ENCODE peak calls at places on chromosomes 4 and X, in six cellular contexts. E, J, G, S, R and Z are unnamed samples.

GRCh38 chr4:42282081-42282901 is 115.0 kb upstream of the SHISA3 start:
- DNase-seq in E (peak), J (peak), G (peak), S (peak), R (peak), Z (no peak)

GRCh38 chrX:153971632-153972367 is at the start of gene HCFC1:
- DNase-seq in E (peak), J (peak), G (peak), S (peak), R (peak), Z (peak)

GRCh38 chr4:61740950-61741638 is 541.0 kb downstream of the ADGRL3 start:
- DNase-seq in E (peak), J (no peak), G (no peak), S (no peak), R (no peak), Z (no peak)

GRCh38 chr4:829761-830655 is 4.1 kb upstream of the CPLX1 start:
- DNase-seq in E (no peak), J (no peak), G (no peak), S (no peak), R (no peak), Z (no peak)

GRCh38 chrX:74923942-74924448 is 1.3 kb downstream of the NEXMIF start:
- DNase-seq in E (peak), J (peak), G (no peak), S (no peak), R (peak), Z (no peak)

GRCh38 chr4:79923290-79923689 is 149.7 kb downstream of the ANTXR2 start:
- DNase-seq in E (no peak), J (no peak), G (no peak), S (no peak), R (no peak), Z (no peak)

GRCh38 chr4:69731826-69732225 is 28.6 kb downstream of the SULT1B1 start:
- DNase-seq in E (peak), J (no peak), G (no peak), S (no peak), R (no peak), Z (no peak)

GRCh38 chrX:8688776-8689175 is 43.2 kb downstream of the ANOS1 start:
- DNase-seq in E (no peak), J (no peak), G (no peak), S (no peak), R (no peak), Z (no peak)

GRCh38 chr4:104064650-104065577 is 345.1 kb upstream of the TACR3 start:
- DNase-seq in E (peak), J (peak), G (peak), S (peak), R (peak), Z (no peak)

GRCh38 chr4:16692021-16692420 is 206.4 kb downstream of the LDB2 start:
- DNase-seq in E (no peak), J (no peak), G (no peak), S (no peak), R (no peak), Z (no peak)
- H3K27ac ChIP-seq in E (no peak), J (no peak), G (no peak), S (no peak), R (no peak), Z (no peak)

GRCh38 chr4:38815879-38816782 is 11.5 kb upstream of the TLR1 start:
- DNase-seq in E (no peak), J (peak), G (no peak), S (no peak), R (no peak), Z (no peak)
- H3K27ac ChIP-seq in E (no peak), J (peak), G (no peak), S (peak), R (no peak), Z (no peak)

DNA sequence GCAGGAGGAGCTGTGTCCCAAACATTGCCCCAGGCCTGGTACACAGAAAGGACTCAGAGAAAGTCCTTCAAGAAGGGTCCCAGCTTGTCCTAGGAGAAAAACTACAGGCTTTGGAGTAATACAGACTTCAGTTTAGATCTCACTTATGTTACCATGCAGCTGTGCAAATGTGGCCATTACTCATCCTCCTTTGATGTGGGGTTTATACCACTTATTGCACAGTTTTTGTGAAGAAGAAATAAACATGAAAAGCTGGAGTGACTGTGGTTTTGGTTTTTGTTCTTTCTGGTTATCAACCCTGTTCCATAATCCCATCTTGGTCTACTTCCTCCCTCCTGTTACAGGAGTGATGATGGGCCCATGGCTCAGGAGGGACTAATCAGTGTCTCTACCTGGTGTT is 8.1 kb upstream of the CYTL1 start:
- DNase-seq in E (no peak), J (no peak), G (no peak), S (peak), R (no peak), Z (no peak)
- H3K27ac ChIP-seq in E (no peak), J (no peak), G (no peak), S (no peak), R (no peak), Z (no peak)

GRCh38 chrX:119570351-119570835 is 4.0 kb upstream of the UBE2A start:
- DNase-seq in E (no peak), J (peak), G (no peak), S (no peak), R (no peak), Z (no peak)

GRCh38 chrX:119565110-119565663 is at the start of gene STEEP1:
- DNase-seq in E (peak), J (peak), G (peak), S (peak), R (peak), Z (peak)
- H3K27ac ChIP-seq in E (peak), J (peak), G (peak), S (peak), R (peak), Z (peak)

DNA sequence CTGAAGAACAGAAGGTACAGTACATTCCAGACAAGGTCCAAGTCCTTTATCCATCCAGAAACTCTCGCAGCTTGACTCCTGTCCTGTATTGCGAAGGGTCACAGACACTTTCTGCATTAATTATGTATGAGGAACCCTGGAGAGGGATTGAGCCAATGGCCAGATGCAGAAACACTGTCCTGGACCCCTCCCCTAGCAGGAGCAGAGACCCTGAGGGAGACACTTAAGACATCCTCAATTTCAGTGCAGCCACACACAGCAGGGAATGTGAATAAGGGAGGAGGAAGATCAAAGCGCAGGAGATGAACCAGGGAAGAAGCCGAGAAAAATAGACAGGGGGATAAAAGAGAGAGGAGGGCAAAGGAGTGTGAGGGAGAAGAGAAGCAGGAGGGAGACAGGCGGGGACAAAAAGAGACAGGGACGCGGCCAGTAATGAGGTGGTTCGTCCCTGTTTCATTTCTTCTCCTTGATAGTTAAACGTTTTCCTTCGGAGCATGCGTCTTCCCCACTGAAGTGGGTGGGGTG is 356.5 kb upstream of the NOCT start:
- DNase-seq in E (no peak), J (no peak), G (no peak), S (no peak), R (no peak), Z (no peak)
- H3K27ac ChIP-seq in E (no peak), J (no peak), G (no peak), S (no peak), R (no peak), Z (no peak)